ENCODE peak calls at places on chromosomes 6 and 20, in seven cellular contexts. One of them, this sample, is unnamed.

GRCh38 chr6:135686784-135687301 is 164.7 kb upstream of the PDE7B start:
- DNase-seq in fibroblast of mammary gland: peak
- DNase-seq in neural crest cell: no peak
- DNase-seq in CD8-positive, alpha-beta T cell: no peak
- DNase-seq in heart left ventricle: no peak
- DNase-seq in astrocyte of the spinal cord: peak
- DNase-seq in fibroblast of lung: peak
- DNase-seq in this sample: peak

GRCh38 chr6:90369024-90369519 is 72.4 kb upstream of the BACH2 start:
- DNase-seq in fibroblast of mammary gland: peak
- DNase-seq in neural crest cell: no peak
- DNase-seq in CD8-positive, alpha-beta T cell: no peak
- DNase-seq in heart left ventricle: no peak
- DNase-seq in astrocyte of the spinal cord: peak
- DNase-seq in fibroblast of lung: peak
- DNase-seq in this sample: peak

GRCh38 chr6:149075616-149076354 is 241.7 kb upstream of the TAB2 start:
- DNase-seq in fibroblast of mammary gland: peak
- DNase-seq in neural crest cell: no peak
- DNase-seq in CD8-positive, alpha-beta T cell: no peak
- DNase-seq in heart left ventricle: no peak
- DNase-seq in astrocyte of the spinal cord: peak
- DNase-seq in fibroblast of lung: peak
- DNase-seq in this sample: peak

GRCh38 chr20:50293244-50294139 is 102.9 kb downstream of the CEBPB start:
- DNase-seq in fibroblast of mammary gland: no peak
- DNase-seq in neural crest cell: no peak
- DNase-seq in CD8-positive, alpha-beta T cell: no peak
- DNase-seq in heart left ventricle: no peak
- DNase-seq in astrocyte of the spinal cord: no peak
- DNase-seq in fibroblast of lung: no peak
- DNase-seq in this sample: no peak

GRCh38 chr6:7051780-7052440 is 55.9 kb upstream of the RREB1 start:
- DNase-seq in fibroblast of mammary gland: peak
- DNase-seq in neural crest cell: peak
- DNase-seq in CD8-positive, alpha-beta T cell: peak
- DNase-seq in heart left ventricle: peak
- DNase-seq in astrocyte of the spinal cord: peak
- DNase-seq in fibroblast of lung: peak
- DNase-seq in this sample: peak

GRCh38 chr20:38034961-38035360 is 1.4 kb downstream of the RPRD1B start:
- DNase-seq in fibroblast of mammary gland: peak
- DNase-seq in neural crest cell: no peak
- DNase-seq in CD8-positive, alpha-beta T cell: no peak
- DNase-seq in heart left ventricle: no peak
- DNase-seq in astrocyte of the spinal cord: no peak
- DNase-seq in fibroblast of lung: no peak
- DNase-seq in this sample: no peak

GRCh38 chr20:47865451-47865850 is 80.2 kb upstream of the SULF2 start:
- DNase-seq in fibroblast of mammary gland: no peak
- DNase-seq in neural crest cell: no peak
- DNase-seq in CD8-positive, alpha-beta T cell: no peak
- DNase-seq in heart left ventricle: no peak
- DNase-seq in astrocyte of the spinal cord: no peak
- DNase-seq in fibroblast of lung: no peak
- DNase-seq in this sample: no peak

GRCh38 chr6:67642582-67642981 is 992.5 kb upstream of the ADGRB3 start:
- DNase-seq in fibroblast of mammary gland: no peak
- DNase-seq in neural crest cell: no peak
- DNase-seq in CD8-positive, alpha-beta T cell: no peak
- DNase-seq in heart left ventricle: no peak
- DNase-seq in astrocyte of the spinal cord: no peak
- DNase-seq in fibroblast of lung: no peak
- DNase-seq in this sample: no peak

GRCh38 chr6:6856538-6857523 is 250.9 kb upstream of the RREB1 start:
- DNase-seq in fibroblast of mammary gland: peak
- DNase-seq in neural crest cell: no peak
- DNase-seq in CD8-positive, alpha-beta T cell: no peak
- DNase-seq in heart left ventricle: peak
- DNase-seq in astrocyte of the spinal cord: no peak
- DNase-seq in fibroblast of lung: peak
- DNase-seq in this sample: peak

GRCh38 chr20:61899971-61900370 is 165.7 kb downstream of the TAF4 start:
- DNase-seq in fibroblast of mammary gland: no peak
- DNase-seq in neural crest cell: no peak
- DNase-seq in CD8-positive, alpha-beta T cell: no peak
- DNase-seq in heart left ventricle: peak
- DNase-seq in astrocyte of the spinal cord: no peak
- DNase-seq in fibroblast of lung: no peak
- DNase-seq in this sample: no peak

GRCh38 chr6:140486468-140487361 is 1112.3 kb upstream of the CITED2 start:
- DNase-seq in fibroblast of mammary gland: peak
- DNase-seq in neural crest cell: no peak
- DNase-seq in CD8-positive, alpha-beta T cell: no peak
- DNase-seq in heart left ventricle: no peak
- DNase-seq in astrocyte of the spinal cord: peak
- DNase-seq in fibroblast of lung: no peak
- DNase-seq in this sample: peak

GRCh38 chr20:7672551-7672950 is 267.7 kb downstream of the HAO1 start:
- DNase-seq in fibroblast of mammary gland: no peak
- DNase-seq in neural crest cell: no peak
- DNase-seq in CD8-positive, alpha-beta T cell: no peak
- DNase-seq in heart left ventricle: no peak
- DNase-seq in astrocyte of the spinal cord: no peak
- DNase-seq in fibroblast of lung: no peak
- DNase-seq in this sample: no peak

GRCh38 chr6:27816906-27817305 is 95.3 kb downstream of the OR2B2 start:
- DNase-seq in fibroblast of mammary gland: no peak
- DNase-seq in neural crest cell: no peak
- DNase-seq in CD8-positive, alpha-beta T cell: no peak
- DNase-seq in heart left ventricle: no peak
- DNase-seq in astrocyte of the spinal cord: no peak
- DNase-seq in fibroblast of lung: no peak
- DNase-seq in this sample: no peak

GRCh38 chr20:36162272-36162966 is 7.9 kb downstream of the EPB41L1 start:
- DNase-seq in fibroblast of mammary gland: no peak
- DNase-seq in neural crest cell: no peak
- DNase-seq in CD8-positive, alpha-beta T cell: no peak
- DNase-seq in heart left ventricle: no peak
- DNase-seq in astrocyte of the spinal cord: no peak
- DNase-seq in fibroblast of lung: no peak
- DNase-seq in this sample: peak

GRCh38 chr20:36271639-36272546 is 34.2 kb upstream of the DLGAP4 start:
- DNase-seq in fibroblast of mammary gland: no peak
- DNase-seq in neural crest cell: no peak
- DNase-seq in CD8-positive, alpha-beta T cell: no peak
- DNase-seq in heart left ventricle: no peak
- DNase-seq in astrocyte of the spinal cord: no peak
- DNase-seq in fibroblast of lung: no peak
- DNase-seq in this sample: no peak

GRCh38 chr20:63978319-63979220 is 872 bp downstream of the SAMD10 start:
- DNase-seq in fibroblast of mammary gland: no peak
- DNase-seq in neural crest cell: peak
- DNase-seq in CD8-positive, alpha-beta T cell: no peak
- DNase-seq in heart left ventricle: peak
- DNase-seq in astrocyte of the spinal cord: peak
- DNase-seq in fibroblast of lung: no peak
- DNase-seq in this sample: no peak

GRCh38 chr6:160116411-160116810 is 5.2 kb upstream of the SLC22A1 start:
- DNase-seq in fibroblast of mammary gland: no peak
- DNase-seq in neural crest cell: no peak
- DNase-seq in CD8-positive, alpha-beta T cell: no peak
- DNase-seq in heart left ventricle: no peak
- DNase-seq in astrocyte of the spinal cord: no peak
- DNase-seq in fibroblast of lung: no peak
- DNase-seq in this sample: no peak

GRCh38 chr6:160120087-160120486 is 1.5 kb upstream of the SLC22A1 start:
- DNase-seq in fibroblast of mammary gland: no peak
- DNase-seq in neural crest cell: no peak
- DNase-seq in CD8-positive, alpha-beta T cell: no peak
- DNase-seq in heart left ventricle: no peak
- DNase-seq in astrocyte of the spinal cord: no peak
- DNase-seq in fibroblast of lung: no peak
- DNase-seq in this sample: no peak

GRCh38 chr6:160121558-160121957 is at the start of gene SLC22A1:
- DNase-seq in fibroblast of mammary gland: no peak
- DNase-seq in neural crest cell: no peak
- DNase-seq in CD8-positive, alpha-beta T cell: no peak
- DNase-seq in heart left ventricle: no peak
- DNase-seq in astrocyte of the spinal cord: no peak
- DNase-seq in fibroblast of lung: no peak
- DNase-seq in this sample: no peak

GRCh38 chr6:160121981-160122380 is 366 bp downstream of the SLC22A1 start:
- DNase-seq in fibroblast of mammary gland: no peak
- DNase-seq in neural crest cell: no peak
- DNase-seq in CD8-positive, alpha-beta T cell: no peak
- DNase-seq in heart left ventricle: no peak
- DNase-seq in astrocyte of the spinal cord: no peak
- DNase-seq in fibroblast of lung: no peak
- DNase-seq in this sample: no peak

DNA sequence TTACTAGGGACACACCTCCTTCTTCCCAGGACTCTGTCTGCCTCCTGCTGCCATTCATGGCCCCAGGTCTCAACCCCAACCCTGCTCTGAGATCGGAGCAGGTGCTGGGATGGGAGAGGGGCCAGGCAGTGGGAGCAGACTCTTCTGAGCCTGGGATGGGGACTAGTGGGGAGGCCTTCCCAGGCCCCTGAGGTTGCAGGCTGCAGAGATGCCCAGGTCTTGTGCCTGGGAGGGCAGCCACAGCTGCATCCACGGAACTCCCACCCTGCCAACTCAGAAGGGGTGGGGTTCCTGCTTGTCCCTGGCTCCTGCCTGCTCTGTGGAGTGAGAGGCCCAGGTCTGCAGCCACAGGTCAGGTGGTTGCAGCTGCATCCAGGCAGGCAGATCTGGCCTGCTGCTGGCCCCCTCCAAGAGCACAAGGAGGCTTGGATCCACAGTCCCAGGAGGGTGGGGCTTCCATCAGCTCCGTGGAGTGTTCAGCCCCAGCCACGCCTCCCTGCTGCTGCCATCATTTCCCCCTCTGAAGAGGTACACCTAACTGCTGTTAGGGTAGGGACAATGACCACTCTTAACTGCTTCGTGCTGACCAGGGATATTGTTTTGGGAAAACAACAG is 2.9 kb upstream of the SLC22A1 start:
- DNase-seq in fibroblast of mammary gland: no peak
- DNase-seq in neural crest cell: no peak
- DNase-seq in CD8-positive, alpha-beta T cell: no peak
- DNase-seq in heart left ventricle: no peak
- DNase-seq in astrocyte of the spinal cord: no peak
- DNase-seq in fibroblast of lung: no peak
- DNase-seq in this sample: no peak
- TF ChIP-seq CTCF in fibroblast of mammary gland: no peak
- TF ChIP-seq CTCF in neural crest cell: no peak
- TF ChIP-seq CTCF in CD8-positive, alpha-beta T cell: no peak
- TF ChIP-seq CTCF in heart left ventricle: no peak
- TF ChIP-seq CTCF in astrocyte of the spinal cord: no peak
- TF ChIP-seq CTCF in fibroblast of lung: no peak
- TF ChIP-seq CTCF in this sample: no peak

DNA sequence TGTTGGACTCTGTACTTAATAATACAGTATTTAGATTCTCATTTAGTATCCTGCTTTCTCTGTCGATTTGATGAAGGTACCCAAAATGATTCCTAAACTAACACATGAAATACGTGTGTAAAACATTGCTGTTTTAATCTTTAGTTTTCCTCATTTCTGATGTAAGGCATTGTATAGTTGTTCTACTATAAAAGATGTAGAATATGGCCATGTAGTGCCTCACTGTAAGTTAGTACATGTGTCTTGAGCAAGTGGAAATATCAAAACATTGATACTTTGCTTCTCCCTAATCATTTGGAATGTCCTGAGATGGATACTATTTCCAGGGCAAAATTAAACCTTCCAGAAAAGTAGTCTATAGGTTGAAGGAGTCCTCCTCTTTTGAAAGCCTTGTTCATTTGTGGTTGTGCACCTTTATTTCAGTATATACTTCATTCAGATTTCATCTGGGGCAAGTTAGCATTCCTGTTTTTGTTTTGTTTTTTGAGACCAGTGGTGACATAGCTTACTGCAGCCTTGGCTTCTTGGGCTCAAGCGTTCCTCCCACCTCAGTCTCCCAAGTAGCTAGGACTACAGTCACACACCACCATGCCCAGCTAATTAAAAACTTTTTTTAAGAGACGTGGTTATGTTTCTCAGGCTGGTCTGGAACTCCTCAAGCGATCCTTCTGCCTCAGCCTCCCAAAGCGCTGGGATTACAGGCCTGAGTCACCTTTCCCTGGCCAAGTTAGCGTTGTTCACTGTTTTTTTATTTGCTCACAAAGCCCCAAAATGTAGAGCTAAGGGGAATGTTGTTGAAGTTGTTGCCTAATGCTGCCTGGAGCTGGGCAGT is 11.6 kb downstream of the SRSF3 start:
- DNase-seq in fibroblast of mammary gland: peak
- DNase-seq in neural crest cell: no peak
- DNase-seq in CD8-positive, alpha-beta T cell: no peak
- DNase-seq in heart left ventricle: no peak
- DNase-seq in astrocyte of the spinal cord: no peak
- DNase-seq in fibroblast of lung: no peak
- DNase-seq in this sample: no peak
- TF ChIP-seq CTCF in fibroblast of mammary gland: peak
- TF ChIP-seq CTCF in neural crest cell: peak
- TF ChIP-seq CTCF in CD8-positive, alpha-beta T cell: no peak
- TF ChIP-seq CTCF in heart left ventricle: no peak
- TF ChIP-seq CTCF in astrocyte of the spinal cord: peak
- TF ChIP-seq CTCF in fibroblast of lung: no peak
- TF ChIP-seq CTCF in this sample: peak

GRCh38 chr6:44338228-44339122 is 4.0 kb upstream of the SPATS1 start:
- DNase-seq in fibroblast of mammary gland: peak
- DNase-seq in neural crest cell: peak
- DNase-seq in CD8-positive, alpha-beta T cell: peak
- DNase-seq in heart left ventricle: no peak
- DNase-seq in astrocyte of the spinal cord: peak
- DNase-seq in fibroblast of lung: peak
- DNase-seq in this sample: peak
- TF ChIP-seq CTCF in fibroblast of mammary gland: peak
- TF ChIP-seq CTCF in neural crest cell: peak
- TF ChIP-seq CTCF in CD8-positive, alpha-beta T cell: peak
- TF ChIP-seq CTCF in heart left ventricle: peak
- TF ChIP-seq CTCF in astrocyte of the spinal cord: peak
- TF ChIP-seq CTCF in fibroblast of lung: peak
- TF ChIP-seq CTCF in this sample: peak

GRCh38 chr6:120407696-120408095 is 926.6 kb downstream of the TBC1D32 start:
- DNase-seq in fibroblast of mammary gland: no peak
- DNase-seq in neural crest cell: no peak
- DNase-seq in CD8-positive, alpha-beta T cell: no peak
- DNase-seq in heart left ventricle: no peak
- DNase-seq in astrocyte of the spinal cord: no peak
- DNase-seq in fibroblast of lung: no peak
- DNase-seq in this sample: no peak

GRCh38 chr6:120410586-120410985 is 923.7 kb downstream of the TBC1D32 start:
- DNase-seq in fibroblast of mammary gland: no peak
- DNase-seq in neural crest cell: no peak
- DNase-seq in CD8-positive, alpha-beta T cell: no peak
- DNase-seq in heart left ventricle: no peak
- DNase-seq in astrocyte of the spinal cord: no peak
- DNase-seq in fibroblast of lung: no peak
- DNase-seq in this sample: no peak

GRCh38 chr6:120411394-120411793 is 922.9 kb downstream of the TBC1D32 start:
- DNase-seq in fibroblast of mammary gland: no peak
- DNase-seq in neural crest cell: no peak
- DNase-seq in CD8-positive, alpha-beta T cell: no peak
- DNase-seq in heart left ventricle: no peak
- DNase-seq in astrocyte of the spinal cord: no peak
- DNase-seq in fibroblast of lung: no peak
- DNase-seq in this sample: no peak

GRCh38 chr6:120405947-120406346 is 928.3 kb downstream of the TBC1D32 start:
- DNase-seq in fibroblast of mammary gland: no peak
- DNase-seq in neural crest cell: no peak
- DNase-seq in CD8-positive, alpha-beta T cell: no peak
- DNase-seq in heart left ventricle: no peak
- DNase-seq in astrocyte of the spinal cord: no peak
- DNase-seq in fibroblast of lung: no peak
- DNase-seq in this sample: no peak
- TF ChIP-seq CTCF in fibroblast of mammary gland: peak
- TF ChIP-seq CTCF in neural crest cell: peak
- TF ChIP-seq CTCF in CD8-positive, alpha-beta T cell: no peak
- TF ChIP-seq CTCF in heart left ventricle: no peak
- TF ChIP-seq CTCF in astrocyte of the spinal cord: peak
- TF ChIP-seq CTCF in fibroblast of lung: no peak
- TF ChIP-seq CTCF in this sample: peak